ENCODE peak calls at places on chromosomes 11 and 22, in seven cellular contexts. G is neuronal stem cell; S is adrenal gland; F is stomach; U is naive thymus-derived CD4-positive, alpha-beta T cell; Q is hepatocyte; V is RWPE2. B is an unnamed sample.

GRCh38 chr11:113184498-113184897 is 129.9 kb upstream of the TTC12 start:
- DNase-seq in G (no peak), Q (peak; percentile 76), F (no peak), S (peak; percentile 78), U (no peak), V (peak; percentile 71), B (no peak)

GRCh38 chr11:114522818-114523217 is 36.9 kb downstream of the NXPE1 start:
- DNase-seq in G (no peak), S (no peak), V (no peak), F (no peak), Q (no peak), U (no peak), B (no peak)

GRCh38 chr11:33542921-33543320 is 157.7 kb downstream of the C11orf91 start:
- DNase-seq in G (peak; percentile 29), U (peak; percentile 11), S (peak; percentile 76), V (no peak), F (peak; percentile 66), Q (peak; percentile 63), B (peak; percentile 36)

GRCh38 chr22:26779108-26779507 is 121.7 kb downstream of the MIAT start:
- DNase-seq in Q (no peak), G (no peak), V (no peak), U (no peak), F (no peak), S (no peak), B (no peak)

GRCh38 chr22:40122792-40123191 is 54.9 kb upstream of the TNRC6B start:
- DNase-seq in F (no peak), Q (no peak), G (no peak), V (no peak), U (no peak), S (no peak), B (no peak)

GRCh38 chr22:46860562-46860961 is 98.1 kb downstream of the TBC1D22A start:
- DNase-seq in G (no peak), U (no peak), S (no peak), Q (no peak), V (no peak), F (no peak), B (no peak)

GRCh38 chr11:119990306-119991021 is 147.4 kb downstream of the TRIM29 start:
- DNase-seq in G (no peak), Q (no peak), V (no peak), S (peak; percentile 34), F (peak; percentile 64), U (no peak), B (no peak)

GRCh38 chr11:32584921-32585320 is 1.3 kb downstream of the EIF3M start:
- DNase-seq in U (no peak), G (peak; percentile 17), S (no peak), V (no peak), F (no peak), Q (peak; percentile 15), B (no peak)

GRCh38 chr11:127106142-127106541 is 105.6 kb upstream of the KIRREL3 start:
- DNase-seq in U (no peak), S (no peak), V (no peak), F (no peak), G (peak; percentile 69), Q (peak; percentile 52), B (no peak)

GRCh38 chr22:33897621-33897910 is 22.7 kb downstream of the LARGE1 start:
- DNase-seq in V (no peak), S (no peak), Q (no peak), U (no peak), F (no peak), G (no peak), B (peak; percentile 57)

GRCh38 chr11:100670140-100670539 is 16.9 kb upstream of the ARHGAP42 start:
- DNase-seq in G (no peak), F (no peak), V (no peak), S (no peak), U (no peak), Q (no peak), B (no peak)

GRCh38 chr22:23180893-23181762 is 819 bp downstream of the BCR start:
- DNase-seq in V (no peak), F (no peak), S (peak; percentile 46), Q (no peak), U (peak; percentile 21), G (no peak), B (no peak)

GRCh38 chr11:23755769-23756168 is 741.1 kb upstream of the LUZP2 start:
- DNase-seq in U (no peak), V (no peak), S (no peak), Q (no peak), F (no peak), G (no peak), B (no peak)

GRCh38 chr22:41873391-41873790 is 40.5 kb downstream of the SREBF2 start:
- DNase-seq in S (no peak), G (no peak), Q (no peak), V (no peak), U (peak; percentile 60), F (no peak), B (no peak)

GRCh38 chr11:65225284-65226102 is 36.3 kb upstream of the POLA2 start:
- DNase-seq in S (peak; percentile 74), V (no peak), Q (peak; percentile 78), U (peak; percentile 56), G (peak; percentile 36), F (peak; percentile 69), B (peak; percentile 15)

GRCh38 chr11:65357856-65358356 is 3.4 kb downstream of the TIGD3 start:
- DNase-seq in S (no peak), F (no peak), V (no peak), Q (peak; percentile 85), U (no peak), G (no peak), B (no peak)

GRCh38 chr22:50184004-50184461 is 1.7 kb upstream of the TRABD start:
- DNase-seq in F (peak; percentile 90), G (no peak), Q (peak; percentile 74), S (peak; percentile 79), V (no peak), U (no peak), B (no peak)

GRCh38 chr11:416757-417621 is 2.2 kb upstream of the SIGIRR start:
- DNase-seq in S (no peak), F (peak; percentile 82), U (peak; percentile 34), V (no peak), Q (peak; percentile 87), G (no peak), B (no peak)

GRCh38 chr11:17256512-17256911 is 20.0 kb upstream of the NUCB2 start:
- DNase-seq in U (no peak), S (no peak), Q (peak; percentile 35), G (no peak), V (no peak), F (no peak), B (no peak)

GRCh38 chr11:45017329-45017728 is 66.6 kb upstream of the TP53I11 start:
- DNase-seq in U (no peak), G (no peak), F (no peak), Q (no peak), V (no peak), S (no peak), B (no peak)

GRCh38 chr11:102610198-102610597 is 14.9 kb downstream of the MMP20 start:
- DNase-seq in S (no peak), F (no peak), U (no peak), V (no peak), G (no peak), Q (no peak), B (no peak)

GRCh38 chr11:111736191-111736590 is 30.0 kb downstream of the PPP2R1B start:
- DNase-seq in F (no peak), U (no peak), G (no peak), Q (no peak), S (no peak), V (no peak), B (no peak)

GRCh38 chr22:23077627-23078461 is 7.5 kb downstream of the GNAZ start:
- DNase-seq in V (no peak), U (no peak), F (peak; percentile 66), Q (no peak), S (no peak), G (no peak), B (no peak)

GRCh38 chr11:66080055-66080817 is 10.2 kb downstream of the PACS1 start:
- DNase-seq in V (no peak), S (peak; percentile 76), Q (peak; percentile 71), G (no peak), F (peak; percentile 51), U (peak; percentile 83), B (peak; percentile 25)

GRCh38 chr11:726278-726915 is 20.4 kb downstream of the EPS8L2 start:
- DNase-seq in V (peak; percentile 82), Q (peak; percentile 82), S (peak; percentile 75), F (peak; percentile 83), G (no peak), U (peak; percentile 47), B (peak; percentile 69)

GRCh38 chr22:17264321-17265052 is 45.3 kb upstream of the ADA2 start:
- DNase-seq in V (no peak), S (no peak), Q (peak; percentile 73), G (no peak), F (no peak), U (no peak), B (peak; percentile 54)

GRCh38 chr22:31509041-31509440 is 12.7 kb downstream of the SFI1 start:
- DNase-seq in U (no peak), G (no peak), S (no peak), Q (no peak), F (no peak), V (no peak), B (no peak)

GRCh38 chr22:17612057-17612456 is 16.5 kb downstream of the ATP6V1E1 start:
- DNase-seq in S (no peak), U (no peak), G (no peak), V (no peak), F (no peak), Q (no peak), B (no peak)

DNA sequence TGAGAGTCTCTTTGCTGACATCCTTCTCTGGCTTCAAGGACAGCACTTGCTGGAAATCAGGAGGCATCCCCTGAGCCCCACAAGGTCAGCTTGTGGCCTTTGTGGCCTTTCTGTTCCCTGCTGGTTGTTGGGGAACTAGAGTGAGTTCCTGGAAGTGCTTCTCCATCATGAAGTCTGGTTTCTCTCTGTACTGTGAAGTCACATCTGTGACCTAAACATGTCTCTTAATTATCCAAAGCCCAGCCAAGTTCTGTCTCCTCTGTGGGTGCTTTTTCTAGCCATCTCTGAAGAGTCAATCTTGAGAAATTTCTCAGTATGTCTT is 24.4 kb downstream of the IGHMBP2 start:
- DNase-seq in G (no peak), U (no peak), S (no peak), V (no peak), Q (no peak), F (no peak), B (no peak)
- H3K36me3 ChIP-seq in G (peaks cover 18% of the 10 kb centered on the region), U (peaks cover 7% of the 10 kb centered on the region), S (peaks cover 45% of the 10 kb centered on the region), V (peaks cover 59% of the 10 kb centered on the region), Q (no peaks in the 10 kb centered on the region), F (peaks cover 43% of the 10 kb centered on the region), B (peaks cover 52% of the 10 kb centered on the region)

GRCh38 chr11:2205214-2205770 is 33.7 kb upstream of the TH start:
- DNase-seq in F (no peak), S (no peak), G (no peak), Q (no peak), V (peak; percentile 30), U (no peak), B (no peak)
- H3K36me3 ChIP-seq in F (no peaks in the 10 kb centered on the region), S (no peaks in the 10 kb centered on the region), G (no peaks in the 10 kb centered on the region), Q (no peaks in the 10 kb centered on the region), V (no peaks in the 10 kb centered on the region), U (no peaks in the 10 kb centered on the region), B (no peaks in the 10 kb centered on the region)

GRCh38 chr22:45328822-45329535 is 19.2 kb downstream of the FAM118A start:
- DNase-seq in V (no peak), F (no peak), Q (no peak), G (no peak), S (no peak), U (no peak), B (no peak)
- H3K36me3 ChIP-seq in V (peaks cover 38% of the 10 kb centered on the region), F (peaks cover 33% of the 10 kb centered on the region), Q (no peaks in the 10 kb centered on the region), G (peaks cover 19% of the 10 kb centered on the region), S (peaks cover 15% of the 10 kb centered on the region), U (peaks cover 14% of the 10 kb centered on the region), B (peaks cover 19% of the 10 kb centered on the region)

GRCh38 chr22:24565077-24565476 is 9.3 kb downstream of the SNRPD3 start:
- DNase-seq in Q (no peak), F (no peak), U (no peak), G (no peak), V (no peak), S (no peak), B (no peak)
- H3K36me3 ChIP-seq in Q (no peaks in the 10 kb centered on the region), F (peaks cover 41% of the 10 kb centered on the region), U (peaks cover 13% of the 10 kb centered on the region), G (peaks cover 33% of the 10 kb centered on the region), V (peaks cover 74% of the 10 kb centered on the region), S (peaks cover 37% of the 10 kb centered on the region), B (peaks cover 76% of the 10 kb centered on the region)